ENCODE peak calls at places on chromosomes 13 and 19, in five cellular contexts. V, C, Y, Q and P are unnamed samples.

GRCh38 chr19:48990400-48990799 is 2.7 kb downstream of the GYS1 start:
- DNase-seq in V (no peak), C (no peak), Y (no peak), Q (peak; percentile 73), P (no peak)

GRCh38 chr13:21148557-21149258 is 27.6 kb downstream of the SKA3 start:
- DNase-seq in V (no peak), C (no peak), Y (no peak), Q (no peak), P (no peak)

GRCh38 chr13:104024416-104025170 is 958.4 kb upstream of the SLC10A2 start:
- DNase-seq in V (peak; percentile 87), C (no peak), Y (no peak), Q (no peak), P (no peak)

GRCh38 chr13:40706439-40706838 is 40.0 kb upstream of the FOXO1 start:
- DNase-seq in V (no peak), C (no peak), Y (no peak), Q (no peak), P (no peak)

GRCh38 chr19:10871711-10872550 is 578 bp downstream of the CARM1 start:
- DNase-seq in V (peak; percentile 41), C (no peak), Y (no peak), Q (peak; percentile 31), P (no peak)

GRCh38 chr19:40365613-40366401 is 17.3 kb downstream of the PLD3 start:
- DNase-seq in V (peak; percentile 86), C (peak; percentile 93), Y (peak; percentile 86), Q (peak; percentile 53), P (peak; percentile 87)

GRCh38 chr19:44903602-44904425 is 1.8 kb upstream of the APOE start:
- DNase-seq in V (peak; percentile 62), C (peak; percentile 84), Y (peak; percentile 98), Q (peak; percentile 76), P (peak; percentile 71)

GRCh38 chr19:15475169-15475568 is 4.1 kb downstream of the PGLYRP2 start:
- DNase-seq in V (no peak), C (no peak), Y (no peak), Q (no peak), P (no peak)

GRCh38 chr19:54011507-54012211 is 20.2 kb downstream of the CACNG6 start:
- DNase-seq in V (no peak), C (peak; percentile 63), Y (peak; percentile 64), Q (no peak), P (no peak)

GRCh38 chr13:50171585-50172282 is 156.5 kb downstream of the KCNRG start:
- DNase-seq in V (no peak), C (no peak), Y (no peak), Q (peak; percentile 39), P (no peak)

GRCh38 chr13:85565652-85566051 is 233.6 kb downstream of the SLITRK6 start:
- DNase-seq in V (no peak), C (no peak), Y (no peak), Q (no peak), P (no peak)

GRCh38 chr19:46546194-46546896 is 50.7 kb upstream of the PNMA8B start:
- DNase-seq in V (peak; percentile 26), C (peak; percentile 78), Y (peak; percentile 59), Q (peak; percentile 65), P (no peak)

GRCh38 chr19:35628264-35628564 is 622 bp upstream of the RBM42 start:
- DNase-seq in V (no peak), C (no peak), Y (no peak), Q (no peak), P (no peak)

GRCh38 chr19:51944798-51945552 is 17.7 kb downstream of the ZNF613 start:
- DNase-seq in V (no peak), C (no peak), Y (no peak), Q (no peak), P (no peak)

GRCh38 chr13:97308735-97309429 is 86.7 kb downstream of the MBNL2 start:
- DNase-seq in V (peak; percentile 60), C (no peak), Y (no peak), Q (no peak), P (no peak)

GRCh38 chr13:113584205-113584869 is at the start of gene TFDP1:
- DNase-seq in V (peak; percentile 80), C (peak; percentile 77), Y (peak; percentile 90), Q (peak; percentile 69), P (peak; percentile 84)

GRCh38 chr19:6424190-6424938 is at the start of gene KHSRP:
- DNase-seq in V (peak; percentile 9), C (no peak), Y (peak; percentile 59), Q (no peak), P (no peak)

GRCh38 chr19:40147338-40147692 is 43.9 kb upstream of the MAP3K10 start:
- DNase-seq in V (no peak), C (no peak), Y (no peak), Q (no peak), P (no peak)

GRCh38 chr13:40666905-40667621 is 622 bp upstream of the FOXO1 start:
- DNase-seq in V (peak; percentile 72), C (no peak), Y (peak; percentile 67), Q (peak; percentile 75), P (peak; percentile 69)

GRCh38 chr13:48222358-48223015 is 10.5 kb upstream of the ITM2B start:
- DNase-seq in V (peak; percentile 72), C (no peak), Y (no peak), Q (peak; percentile 86), P (no peak)

GRCh38 chr19:54388001-54388802 is 23.5 kb upstream of the LAIR1 start:
- DNase-seq in V (no peak), C (no peak), Y (no peak), Q (no peak), P (no peak)

GRCh38 chr13:69623973-69624372 is 483.7 kb upstream of the ATXN8OS start:
- DNase-seq in V (no peak), C (no peak), Y (no peak), Q (no peak), P (no peak)

GRCh38 chr19:46218160-46218559 is 11.4 kb upstream of the IGFL1 start:
- DNase-seq in V (peak; percentile 28), C (peak; percentile 74), Y (peak; percentile 89), Q (peak; percentile 87), P (peak; percentile 83)

GRCh38 chr13:42119091-42119490 is 70.6 kb downstream of the DGKH start:
- DNase-seq in V (no peak), C (no peak), Y (no peak), Q (no peak), P (no peak)

GRCh38 chr13:93539914-93540313 is 313.3 kb downstream of the GPC6 start:
- DNase-seq in V (no peak), C (no peak), Y (no peak), Q (no peak), P (no peak)
- H2BK12ac ChIP-seq in V (no peak overlapping the region), C (no peak overlapping the region), Y (no peak overlapping the region), Q (no peak overlapping the region), P (no peak overlapping the region)

DNA sequence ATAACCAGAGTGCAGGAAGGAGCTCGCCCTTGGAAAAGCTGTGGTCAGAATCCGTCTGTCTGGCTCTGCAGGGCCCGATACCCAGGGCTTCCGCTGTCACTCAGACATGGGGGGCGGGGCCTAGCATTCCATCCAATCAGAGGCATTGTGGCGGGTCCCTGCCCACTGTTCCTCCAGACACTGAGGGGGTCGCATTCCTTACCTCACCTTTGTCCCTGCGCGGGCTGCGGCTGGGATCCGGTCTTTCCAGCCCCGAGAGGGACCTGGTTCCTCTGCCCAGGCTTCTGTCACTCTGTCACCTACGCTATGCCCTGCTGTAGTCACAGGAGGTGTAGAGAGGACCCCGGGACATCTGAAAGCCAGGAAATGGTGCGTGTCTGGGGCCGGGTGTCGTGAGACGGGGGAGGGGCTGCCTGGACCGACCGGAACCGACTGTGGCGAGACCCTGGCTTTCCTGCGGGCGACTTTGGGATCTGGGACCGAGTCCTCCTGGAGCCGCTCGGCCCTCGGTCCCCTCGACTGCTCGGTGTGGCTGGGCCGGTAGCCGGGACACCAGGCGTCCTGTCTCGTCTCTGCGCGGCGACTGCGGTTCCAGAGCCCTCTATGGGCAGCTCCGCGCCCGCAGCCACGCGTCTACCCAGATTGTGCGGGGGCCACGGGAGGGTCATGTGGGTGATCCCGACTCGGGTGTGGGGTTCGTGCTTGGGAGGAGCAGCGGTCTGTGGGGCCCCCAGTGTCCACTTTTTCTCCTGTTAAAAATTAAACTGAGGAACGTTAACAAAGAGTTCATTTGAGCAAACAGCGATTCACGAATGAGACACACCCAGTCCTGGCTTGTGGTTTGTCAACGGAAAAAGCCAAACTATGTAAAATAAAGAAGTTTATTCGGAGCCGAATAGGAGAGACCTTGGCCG is at the start of gene ZNF69:
- DNase-seq in V (peak; percentile 87), C (peak; percentile 97), Y (peak; percentile 89), Q (peak; percentile 91), P (peak; percentile 89)
- H3K18ac ChIP-seq in V (peak within 1 kb of the TSS; percentile 56), C (peak within 1 kb of the TSS; percentile 85), Y (peak within 1 kb of the TSS; percentile 88), Q (peak within 1 kb of the TSS; percentile 85), P (peak within 1 kb of the TSS; percentile 99)

DNA sequence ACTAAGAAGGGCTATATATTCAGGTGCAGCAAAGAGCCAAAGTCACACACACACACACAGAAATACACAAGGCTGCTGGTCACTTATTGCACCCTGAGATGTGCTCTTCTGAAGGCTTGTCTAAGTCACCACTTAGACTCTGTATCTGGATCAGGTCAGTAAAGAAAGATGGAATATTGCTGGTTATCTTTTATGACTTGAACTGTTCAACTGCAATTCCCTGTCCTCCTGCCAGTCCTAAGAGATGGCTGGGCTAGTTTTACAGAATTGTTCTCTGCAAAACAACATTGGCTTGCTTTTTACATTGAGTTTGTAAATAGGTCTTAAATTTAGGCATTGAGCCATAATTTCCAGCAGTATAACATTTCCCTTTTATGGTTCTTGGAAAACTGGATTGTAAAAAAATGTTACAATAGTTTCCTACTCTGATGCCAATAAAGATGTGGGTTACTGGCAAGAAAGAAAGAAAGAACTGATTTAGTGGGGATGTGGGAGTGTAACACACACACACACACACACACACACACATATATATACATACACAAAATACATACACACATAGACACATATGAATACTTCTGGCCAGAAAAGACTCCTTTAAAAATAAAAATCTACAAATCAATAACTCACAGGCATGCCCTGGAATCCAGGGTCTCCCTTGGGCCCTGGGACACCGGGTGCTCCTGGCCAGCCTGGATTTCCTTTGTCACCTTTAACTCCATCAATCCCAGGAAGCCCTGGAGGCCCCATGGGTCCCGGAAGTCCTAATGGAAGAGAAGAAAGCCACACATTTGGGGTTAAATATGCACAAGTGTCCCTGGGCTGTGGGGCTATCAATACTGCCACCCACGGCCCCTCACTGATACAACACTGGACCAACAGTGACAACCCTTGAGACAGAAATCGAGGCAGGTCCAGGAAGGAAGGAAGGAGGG is 137.7 kb downstream of the COL4A1 start:
- DNase-seq in V (no peak), C (no peak), Y (no peak), Q (no peak), P (no peak)
- H2BK12ac ChIP-seq in V (no peak overlapping the region), C (no peak overlapping the region), Y (no peak overlapping the region), Q (no peak overlapping the region), P (no peak overlapping the region)

GRCh38 chr13:33512880-33513554 is 227.5 kb upstream of the STARD13 start:
- DNase-seq in V (peak; percentile 98), C (no peak), Y (no peak), Q (no peak), P (no peak)

GRCh38 chr13:33518442-33518841 is 232.9 kb upstream of the STARD13 start:
- DNase-seq in V (no peak), C (no peak), Y (no peak), Q (no peak), P (no peak)

GRCh38 chr13:33510350-33510749 is 224.8 kb upstream of the STARD13 start:
- DNase-seq in V (no peak), C (no peak), Y (no peak), Q (no peak), P (no peak)

GRCh38 chr13:33509642-33510229 is 224.2 kb upstream of the STARD13 start:
- DNase-seq in V (peak; percentile 43), C (no peak), Y (no peak), Q (no peak), P (no peak)

DNA sequence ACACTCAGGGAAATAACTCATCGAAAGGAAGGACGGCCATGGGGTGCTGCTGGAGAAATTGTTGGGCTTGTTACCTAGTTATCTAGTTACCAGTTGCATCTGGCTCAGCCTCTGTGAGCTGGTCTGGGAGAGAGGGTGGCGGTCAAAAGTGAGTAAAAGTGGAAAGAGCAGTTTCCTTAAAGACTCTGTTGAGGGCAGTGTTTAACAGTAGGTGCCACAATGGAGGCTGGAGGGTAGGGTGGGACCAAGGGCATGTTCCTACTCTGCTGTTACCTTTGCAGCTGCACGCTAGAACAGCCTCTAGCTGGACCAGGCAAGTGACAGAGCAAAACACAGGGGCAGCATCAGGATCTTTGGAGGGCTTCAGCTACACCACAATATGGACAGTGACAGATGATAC is 228.8 kb upstream of the STARD13 start:
- DNase-seq in V (no peak), C (peak; percentile 53), Y (no peak), Q (no peak), P (no peak)
- H3K18ac ChIP-seq in V (peak overlapping the region; percentile 61), C (no peak overlapping the region), Y (no peak overlapping the region), Q (no peak overlapping the region), P (peak overlapping the region; percentile 60)